ENCODE peak calls at places on chromosome 1, in eight cellular contexts. Q is fibroblast of lung; S is uterus; T is nephron progenitor cell; Y is lower leg skin; Z is activated CD8-positive, alpha-beta T cell treated with anti-CD3 and anti-CD28 coated beads for 36 hours; A is gastrocnemius medialis; J is CD8-positive, alpha-beta T cell. K is an unnamed sample.

GRCh38 chr1:58580186-58580585 is 3.1 kb upstream of the TACSTD2 start:
- DNase-seq in Z (no peak), S (no peak), Y (no peak), A (no peak), T (no peak), J (no peak), Q (peak; percentile 51), K (no peak)

GRCh38 chr1:173915596-173915995 is 1.5 kb downstream of the SERPINC1 start:
- DNase-seq in J (no peak), Z (no peak), Y (no peak), A (no peak), T (no peak), S (no peak), Q (no peak), K (no peak)

GRCh38 chr1:27595597-27595996 is 8.3 kb downstream of the AHDC1 start:
- DNase-seq in T (no peak), A (no peak), Q (no peak), J (no peak), Z (peak; percentile 43), Y (no peak), S (no peak), K (no peak)

GRCh38 chr1:162324391-162324790 is 52.3 kb downstream of the SPATA46 start:
- DNase-seq in A (no peak), S (no peak), Q (no peak), T (no peak), Z (no peak), J (no peak), Y (no peak), K (no peak)

GRCh38 chr1:154170547-154171221 is 15.8 kb upstream of the NUP210L start:
- DNase-seq in Z (peak; percentile 86), Y (no peak), A (no peak), Q (no peak), S (no peak), J (no peak), T (no peak), K (no peak)

GRCh38 chr1:228744918-228745317 is 9.6 kb downstream of the RHOU start:
- DNase-seq in J (no peak), T (no peak), Z (no peak), A (peak; percentile 48), Q (no peak), S (no peak), Y (no peak), K (no peak)

GRCh38 chr1:27572679-27573426 is 31.1 kb downstream of the AHDC1 start:
- DNase-seq in Z (no peak), Q (no peak), S (peak; percentile 51), A (peak; percentile 70), T (peak; percentile 65), J (no peak), Y (no peak), K (no peak)

GRCh38 chr1:203676455-203676854 is 49.8 kb downstream of the ATP2B4 start:
- DNase-seq in A (no peak), J (no peak), Z (no peak), Q (no peak), S (no peak), T (no peak), Y (no peak), K (no peak)

GRCh38 chr1:169245706-169246105 is 121.9 kb downstream of the NME7 start:
- DNase-seq in J (no peak), Z (no peak), A (no peak), S (no peak), Y (no peak), Q (no peak), T (no peak), K (no peak)

GRCh38 chr1:217506878-217507277 is 124.0 kb downstream of the GPATCH2 start:
- DNase-seq in Q (no peak), Z (no peak), S (no peak), A (no peak), T (no peak), J (no peak), Y (no peak), K (no peak)

GRCh38 chr1:24526940-24527542 is 24.4 kb downstream of the RCAN3 start:
- DNase-seq in Y (no peak), T (no peak), A (no peak), S (no peak), Z (peak; percentile 70), J (peak; percentile 26), Q (peak; percentile 38), K (no peak)

GRCh38 chr1:69263982-69264381 is 303.7 kb upstream of the LRRC7 start:
- DNase-seq in J (no peak), Q (peak; percentile 51), S (peak; percentile 47), Z (no peak), Y (no peak), T (no peak), A (no peak), K (no peak)

GRCh38 chr1:108107658-108108057 is 92.5 kb downstream of the SLC25A24 start:
- DNase-seq in Y (no peak), J (no peak), A (no peak), T (no peak), Z (peak; percentile 58), Q (no peak), S (no peak), K (no peak)

GRCh38 chr1:19156676-19157075 is 53.4 kb downstream of the UBR4 start:
- DNase-seq in T (no peak), Z (no peak), Q (peak; percentile 43), Y (peak; percentile 43), S (peak; percentile 70), J (no peak), A (no peak), K (no peak)

GRCh38 chr1:146021046-146021445 is 489 bp downstream of the HJV start:
- DNase-seq in A (no peak), S (no peak), T (no peak), J (no peak), Q (no peak), Y (no peak), Z (no peak), K (no peak)

GRCh38 chr1:225026701-225027100 is 97.2 kb downstream of the DNAH14 start:
- DNase-seq in A (no peak), Z (no peak), Q (no peak), T (no peak), J (no peak), Y (no peak), S (no peak), K (no peak)

GRCh38 chr1:23594927-23595353 is 35.6 kb upstream of the ID3 start:
- DNase-seq in A (no peak), T (no peak), Q (no peak), Z (no peak), J (no peak), S (no peak), Y (no peak), K (no peak)

GRCh38 chr1:64822621-64823020 is 77.7 kb downstream of the RAVER2 start:
- DNase-seq in Q (peak; percentile 48), Y (no peak), J (no peak), T (no peak), Z (no peak), A (no peak), S (no peak), K (no peak)

GRCh38 chr1:152806576-152806975 is at the start of gene LCE1C:
- DNase-seq in Q (no peak), T (no peak), Z (no peak), Y (no peak), S (no peak), J (no peak), A (no peak), K (no peak)

GRCh38 chr1:30681782-30682181 is 41.6 kb downstream of the MATN1 start:
- DNase-seq in J (no peak), Y (no peak), Z (no peak), Q (no peak), A (no peak), S (peak; percentile 17), T (no peak), K (no peak)

GRCh38 chr1:202811296-202812175 is 782 bp downstream of the PCAT6 start:
- DNase-seq in Q (peak; percentile 8), Z (peak; percentile 78), J (peak; percentile 20), S (peak; percentile 26), Y (no peak), T (peak; percentile 29), A (no peak), K (peak; percentile 20)

GRCh38 chr1:19468397-19468956 is 16.9 kb downstream of the CAPZB start:
- DNase-seq in Q (no peak), A (no peak), Y (no peak), Z (peak; percentile 85), T (no peak), J (peak; percentile 68), S (no peak), K (no peak)

GRCh38 chr1:183239220-183239742 is 53.2 kb downstream of the LAMC2 start:
- DNase-seq in S (no peak), Q (no peak), T (no peak), Z (no peak), A (no peak), Y (no peak), J (no peak), K (no peak)
- TF ChIP-seq CTCF in S (no peak), Q (no peak), T (no peak), Z (no peak), A (no peak), Y (no peak), J (no peak), K (peak; percentile 10)

DNA sequence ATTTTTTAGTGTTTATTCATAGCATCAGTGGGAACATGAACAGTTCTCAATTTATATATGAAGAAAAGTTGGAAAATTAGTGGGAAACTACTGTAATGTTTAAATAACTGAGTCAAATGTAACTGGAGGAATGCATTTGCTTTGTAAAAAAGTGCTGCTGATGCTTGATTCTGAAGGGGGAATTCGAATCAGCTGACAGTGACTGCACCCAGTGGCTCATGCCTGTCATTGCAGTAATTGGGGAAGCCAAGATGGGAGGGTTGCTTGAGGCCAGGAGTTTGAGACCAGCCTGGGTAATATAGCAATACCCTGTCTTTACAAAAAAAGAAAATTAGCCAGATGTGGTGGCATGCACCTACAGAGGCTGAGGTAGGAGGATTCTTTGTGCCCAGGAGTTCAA is 398.4 kb downstream of the ZP4 start:
- DNase-seq in Z (no peak), Q (no peak), T (no peak), J (no peak), S (no peak), A (no peak), Y (no peak), K (no peak)
- TF ChIP-seq CTCF in Z (no peak), Q (no peak), T (peak; percentile 17), J (no peak), S (no peak), A (no peak), Y (no peak), K (no peak)

GRCh38 chr1:211009944-211010343 is 124.0 kb downstream of the KCNH1 start:
- DNase-seq in Q (no peak), Z (no peak), S (no peak), J (no peak), A (no peak), T (no peak), Y (no peak), K (no peak)
- TF ChIP-seq CTCF in Q (no peak), Z (no peak), S (no peak), J (no peak), A (no peak), T (no peak), Y (no peak), K (no peak)

DNA sequence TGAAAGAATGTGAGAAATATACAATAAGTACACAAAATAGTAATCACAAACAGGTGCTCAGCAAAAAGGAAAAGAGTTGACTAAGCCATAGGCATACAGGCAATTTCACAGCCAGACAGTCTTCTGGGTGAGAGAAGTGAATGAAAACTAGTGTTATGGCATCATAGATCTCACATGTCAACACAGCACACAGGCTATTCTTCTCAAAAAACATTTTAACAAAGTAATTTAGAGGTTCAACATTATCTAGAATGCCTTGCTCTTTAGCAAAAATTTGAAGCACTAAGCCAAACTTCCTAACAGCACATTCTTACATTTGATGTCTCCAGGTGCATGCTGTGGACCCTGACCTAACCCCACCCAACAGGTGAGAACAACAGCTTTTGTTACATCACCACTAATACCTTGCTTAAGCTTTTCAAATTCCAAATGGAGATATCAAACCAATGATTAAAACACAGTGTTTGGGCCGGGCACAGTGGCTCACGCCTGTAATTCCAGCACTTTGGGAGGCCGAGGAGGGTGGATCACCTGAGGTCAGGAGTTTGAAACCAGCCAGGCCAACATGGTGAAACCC is 30.5 kb downstream of the OTUD7B start:
- DNase-seq in J (no peak), Z (no peak), Y (no peak), Q (no peak), A (no peak), T (no peak), S (no peak), K (no peak)
- TF ChIP-seq CTCF in J (no peak), Z (no peak), Y (no peak), Q (no peak), A (no peak), T (no peak), S (no peak), K (no peak)